ENCODE peak calls at places on chromosomes 16 and 17, in four cellular contexts. U is neural progenitor cell, E is GM23248, P is PC-3. N is an unnamed sample.

GRCh38 chr16:84155226-84155625 is 10.1 kb downstream of the DNAAF1 start:
- DNase-seq in P (no peak), U (no peak), E (no peak), N (no peak)

GRCh38 chr16:78973041-78973440 is 627.5 kb downstream of the MAF start:
- DNase-seq in U (no peak), P (no peak), E (no peak), N (no peak)

GRCh38 chr16:72221216-72221995 is 49.5 kb upstream of the PMFBP1 start:
- DNase-seq in E (peak; percentile 50), U (no peak), P (no peak), N (no peak)

GRCh38 chr16:68700120-68700519 is 37.0 kb upstream of the CDH1 start:
- DNase-seq in E (peak; percentile 54), U (no peak), P (no peak), N (no peak)

GRCh38 chr16:2511128-2511785 is 2.5 kb upstream of the ATP6V0C start:
- DNase-seq in P (no peak), U (peak; percentile 40), E (peak; percentile 70), N (no peak)

GRCh38 chr17:78450696-78451344 is 72.4 kb downstream of the PGS1 start:
- DNase-seq in U (no peak), E (no peak), P (no peak), N (peak; percentile 15)

GRCh38 chr16:79599256-79599836 is 1.2 kb downstream of the MAF start:
- DNase-seq in E (peak; percentile 20), U (peak; percentile 74), P (no peak), N (no peak)

GRCh38 chr16:75789237-75789636 is 62.9 kb upstream of the CPHXL start:
- DNase-seq in U (peak; percentile 66), P (peak; percentile 67), E (peak; percentile 66), N (peak; percentile 70)

GRCh38 chr17:39236981-39237441 is 11.3 kb upstream of the STAC2 start:
- DNase-seq in E (no peak), U (no peak), P (no peak), N (no peak)

GRCh38 chr17:76585649-76586593 is at the start of gene ST6GALNAC2:
- DNase-seq in P (peak; percentile 84), E (peak; percentile 69), U (peak; percentile 70), N (no peak)

GRCh38 chr17:60773552-60773951 is 95.9 kb downstream of the BCAS3 start:
- DNase-seq in U (no peak), P (no peak), E (no peak), N (no peak)

GRCh38 chr17:36629252-36629847 is 28.0 kb downstream of the MRM1 start:
- DNase-seq in E (peak; percentile 72), U (peak; percentile 85), P (peak; percentile 72), N (peak; percentile 73)

GRCh38 chr17:10183931-10184930 is 14.2 kb downstream of the GAS7 start:
- DNase-seq in P (no peak), E (no peak), U (peak; percentile 69), N (no peak)

GRCh38 chr17:4498461-4499397 is at the start of gene SPNS2:
- DNase-seq in E (peak; percentile 76), U (peak; percentile 90), P (peak; percentile 48), N (peak; percentile 85)

GRCh38 chr17:35245196-35245486 is 2.3 kb downstream of the SLFN5 start:
- DNase-seq in P (peak; percentile 83), U (no peak), E (peak; percentile 95), N (no peak)

GRCh38 chr17:77499699-77500435 is 359.1 kb downstream of the SEC14L1 start:
- DNase-seq in E (no peak), U (no peak), P (no peak), N (no peak)

GRCh38 chr17:72338847-72339790 is 218.3 kb downstream of the SOX9 start:
- DNase-seq in P (peak; percentile 97), U (no peak), E (peak; percentile 95), N (no peak)

GRCh38 chr16:67833035-67833417 is 9.1 kb upstream of the THAP11 start:
- DNase-seq in P (peak; percentile 68), E (peak; percentile 94), U (no peak), N (no peak)

GRCh38 chr17:4604111-4604644 is 19.8 kb downstream of the SMTNL2 start:
- DNase-seq in E (peak; percentile 36), P (no peak), U (no peak), N (no peak)

GRCh38 chr16:17510532-17510931 is 39.8 kb upstream of the XYLT1 start:
- DNase-seq in E (peak; percentile 84), P (no peak), U (no peak), N (no peak)

GRCh38 chr16:14098081-14098480 is 27.0 kb downstream of the MRTFB start:
- DNase-seq in U (no peak), E (peak; percentile 21), P (no peak), N (no peak)

GRCh38 chr16:30929167-30929566 is 5.8 kb downstream of the FBXL19 start:
- DNase-seq in U (no peak), P (no peak), E (no peak), N (no peak)

GRCh38 chr17:60167095-60167741 is 17.4 kb downstream of the CA4 start:
- DNase-seq in P (peak; percentile 57), U (no peak), E (no peak), N (no peak)

GRCh38 chr16:73126453-73126853 is 78.5 kb upstream of the ZFHX3 start:
- DNase-seq in U (no peak), E (peak; percentile 85), P (no peak), N (no peak)

GRCh38 chr16:86974120-86974519 is 343.1 kb downstream of the C16orf95 start:
- DNase-seq in U (no peak), E (no peak), P (no peak), N (no peak)

GRCh38 chr17:60154616-60155426 is 5.0 kb downstream of the CA4 start:
- DNase-seq in P (peak; percentile 71), U (no peak), E (peak; percentile 91), N (no peak)

GRCh38 chr17:1227917-1228751 is 42.1 kb upstream of the BHLHA9 start:
- DNase-seq in P (no peak), E (peak; percentile 38), U (peak; percentile 52), N (peak; percentile 90)

GRCh38 chr17:12445331-12445730 is 220.4 kb upstream of the MYOCD start:
- DNase-seq in U (no peak), E (no peak), P (no peak), N (no peak)

GRCh38 chr17:44786551-44787081 is 27.8 kb downstream of the ADAM11 start:
- DNase-seq in U (no peak), P (no peak), E (no peak), N (no peak)

GRCh38 chr17:42076797-42077559 is 21.3 kb downstream of the ZNF385C start:
- DNase-seq in P (no peak), U (no peak), E (no peak), N (no peak)

GRCh38 chr17:75820411-75821080 is 23.7 kb downstream of the UNC13D start:
- DNase-seq in U (no peak), P (no peak), E (no peak), N (no peak)

GRCh38 chr17:51164911-51165679 is 1.1 kb upstream of the NME2 start:
- DNase-seq in E (no peak), U (peak; percentile 50), P (no peak), N (no peak)

GRCh38 chr16:80197790-80198201 is 343.0 kb upstream of the DYNLRB2 start:
- DNase-seq in E (peak; percentile 89), P (peak; percentile 37), U (no peak), N (no peak)

GRCh38 chr16:49838639-49839461 is 17.1 kb downstream of the ZNF423 start:
- DNase-seq in U (peak; percentile 76), P (no peak), E (no peak), N (no peak)
- TF ChIP-seq EZH2phosphoT487 in U (no peak), P (no peak), E (no peak), N (no peak)

DNA sequence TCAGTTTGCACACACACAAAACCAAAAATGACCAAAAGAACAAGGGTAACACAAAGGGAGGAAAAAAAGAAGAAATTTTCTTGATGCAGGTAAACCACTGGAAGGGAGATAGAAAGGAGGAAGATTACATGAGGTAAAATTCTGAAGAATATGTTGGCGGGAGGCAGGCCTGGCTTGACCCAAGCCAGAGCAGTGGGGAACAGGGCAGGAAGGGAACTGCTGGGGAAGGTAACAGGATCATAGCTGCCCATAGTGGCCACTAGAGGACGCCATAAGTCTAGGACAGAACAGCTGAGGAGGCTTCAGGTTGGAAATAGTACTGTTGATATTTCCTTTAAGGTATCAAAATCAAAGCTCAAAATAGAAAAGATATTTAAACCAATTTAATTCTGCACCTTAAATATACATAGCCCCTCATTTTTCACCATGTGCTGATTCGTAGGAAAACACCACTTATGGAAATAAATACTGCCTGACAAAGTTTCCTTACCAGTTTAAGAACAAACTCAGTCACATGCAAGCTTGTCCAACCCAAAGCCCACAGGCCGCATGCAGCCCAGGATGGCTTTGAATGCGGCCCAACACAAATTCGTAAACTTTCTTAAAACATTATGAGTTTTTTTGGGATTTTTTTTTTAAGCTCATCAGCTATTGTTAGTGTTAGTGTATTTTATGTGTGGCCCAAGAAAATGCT is 15.5 kb downstream of the VPS35 start:
- DNase-seq in P (peak; percentile 60), U (peak; percentile 79), E (peak; percentile 74), N (peak; percentile 78)
- TF ChIP-seq EZH2phosphoT487 in P (no peak), U (no peak), E (no peak), N (no peak)

DNA sequence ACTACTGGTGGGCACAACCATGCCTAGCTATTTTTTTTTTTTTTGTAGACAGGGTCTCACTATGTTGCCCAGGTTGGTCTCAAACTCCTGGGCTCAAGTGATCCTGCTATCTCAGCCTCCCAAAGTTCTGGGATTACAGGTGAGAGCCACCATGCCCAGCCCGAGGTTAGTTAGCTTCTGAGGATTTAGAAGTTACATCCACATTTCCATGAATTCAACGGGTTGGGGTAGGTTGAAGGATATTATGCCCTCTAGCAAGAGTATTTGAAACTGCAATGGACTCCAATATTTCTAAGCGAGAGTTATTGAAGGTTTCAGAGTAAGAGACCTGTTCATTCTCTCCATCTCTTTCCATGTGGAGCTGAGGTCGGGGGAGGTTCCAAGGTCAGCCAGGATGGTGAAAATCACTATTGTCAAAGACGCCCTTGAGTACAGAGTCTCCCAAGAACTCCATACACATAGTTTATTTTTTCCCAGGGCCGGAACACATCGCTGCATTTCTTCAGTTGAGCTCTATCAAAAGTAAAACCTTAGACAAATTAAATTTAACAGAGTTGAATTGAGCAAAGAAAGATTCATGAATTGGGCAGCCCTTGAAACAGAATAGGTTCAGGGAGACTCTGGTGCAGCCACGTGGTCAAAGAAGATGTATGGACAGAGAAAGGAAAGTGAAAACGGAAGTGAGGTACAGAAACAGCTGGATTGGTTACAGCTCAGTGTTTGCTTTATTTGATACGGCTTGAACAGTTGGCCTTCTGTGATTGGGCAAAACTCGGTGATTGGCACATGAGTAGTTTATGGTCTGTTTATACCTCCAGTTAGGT is 19.0 kb upstream of the ITPRIPL2 start:
- DNase-seq in E (peak; percentile 31), P (peak; percentile 66), U (no peak), N (peak; percentile 62)
- TF ChIP-seq EZH2phosphoT487 in E (no peak), P (no peak), U (no peak), N (no peak)

GRCh38 chr16:3652373-3653037 is 2.0 kb upstream of the DNASE1 start:
- DNase-seq in E (no peak), P (no peak), U (no peak), N (no peak)
- TF ChIP-seq EZH2phosphoT487 in E (no peak), P (no peak), U (no peak), N (no peak)